ENCODE peak calls at places on chromosomes 6 and 20, in four cellular contexts. Z, V, B and Y are unnamed samples.

GRCh38 chr20:9270831-9271230 is 201.9 kb downstream of the PLCB4 start:
- DNase-seq in Z (no peak), V (no peak), B (no peak), Y (no peak)

GRCh38 chr6:130864344-130864743 is 37.1 kb downstream of the SMLR1 start:
- DNase-seq in Z (no peak), V (peak; percentile 72), B (no peak), Y (no peak)

GRCh38 chr6:37170273-37171140 is 555 bp downstream of the PIM1 start:
- DNase-seq in Z (peak; percentile 75), V (no peak), B (no peak), Y (no peak)

GRCh38 chr6:93713974-93714373 is 294.6 kb upstream of the EPHA7 start:
- DNase-seq in Z (no peak), V (no peak), B (no peak), Y (no peak)

GRCh38 chr6:157721431-157722229 is 101.4 kb upstream of the SNX9 start:
- DNase-seq in Z (no peak), V (no peak), B (no peak), Y (no peak)

GRCh38 chr20:5735845-5736530 is 14.2 kb upstream of the SHLD1 start:
- DNase-seq in Z (no peak), V (no peak), B (no peak), Y (no peak)

GRCh38 chr6:31805939-31806469 is 762 bp downstream of the LSM2 start:
- DNase-seq in Z (no peak), V (no peak), B (no peak), Y (no peak)

GRCh38 chr6:3750324-3751018 is 1.0 kb downstream of the PXDC1 start:
- DNase-seq in Z (peak; percentile 76), V (peak; percentile 62), B (no peak), Y (no peak)

GRCh38 chr20:23926941-23927872 is 47.7 kb upstream of the CST5 start:
- DNase-seq in Z (no peak), V (no peak), B (no peak), Y (no peak)

GRCh38 chr20:43700627-43701026 is 26.2 kb downstream of the GTSF1L start:
- DNase-seq in Z (no peak), V (no peak), B (no peak), Y (no peak)

GRCh38 chr6:15254074-15254975 is 8.5 kb downstream of the JARID2 start:
- DNase-seq in Z (no peak), V (peak; percentile 48), B (peak; percentile 82), Y (no peak)

GRCh38 chr6:157842213-157842612 is 19.2 kb downstream of the SNX9 start:
- DNase-seq in Z (no peak), V (no peak), B (no peak), Y (no peak)

GRCh38 chr6:20791074-20791473 is 256.8 kb downstream of the CDKAL1 start:
- DNase-seq in Z (no peak), V (no peak), B (peak; percentile 9), Y (no peak)

GRCh38 chr6:31972709-31973350 is 892 bp upstream of the DXO start:
- DNase-seq in Z (no peak), V (no peak), B (no peak), Y (no peak)

GRCh38 chr6:12569646-12570045 is 146.9 kb upstream of the PHACTR1 start:
- DNase-seq in Z (no peak), V (no peak), B (no peak), Y (no peak)

GRCh38 chr6:125784365-125784764 is 6.4 kb upstream of the NCOA7 start:
- DNase-seq in Z (no peak), V (no peak), B (no peak), Y (no peak)

GRCh38 chr20:44431118-44431501 is 44.6 kb upstream of the TTPAL start:
- DNase-seq in Z (no peak), V (no peak), B (no peak), Y (no peak)

GRCh38 chr20:43895235-43895634 is 19.4 kb upstream of the TOX2 start:
- DNase-seq in Z (no peak), V (no peak), B (no peak), Y (no peak)

GRCh38 chr6:2498224-2498623 is 252.5 kb downstream of the MYLK4 start:
- DNase-seq in Z (no peak), V (no peak), B (no peak), Y (no peak)

DNA sequence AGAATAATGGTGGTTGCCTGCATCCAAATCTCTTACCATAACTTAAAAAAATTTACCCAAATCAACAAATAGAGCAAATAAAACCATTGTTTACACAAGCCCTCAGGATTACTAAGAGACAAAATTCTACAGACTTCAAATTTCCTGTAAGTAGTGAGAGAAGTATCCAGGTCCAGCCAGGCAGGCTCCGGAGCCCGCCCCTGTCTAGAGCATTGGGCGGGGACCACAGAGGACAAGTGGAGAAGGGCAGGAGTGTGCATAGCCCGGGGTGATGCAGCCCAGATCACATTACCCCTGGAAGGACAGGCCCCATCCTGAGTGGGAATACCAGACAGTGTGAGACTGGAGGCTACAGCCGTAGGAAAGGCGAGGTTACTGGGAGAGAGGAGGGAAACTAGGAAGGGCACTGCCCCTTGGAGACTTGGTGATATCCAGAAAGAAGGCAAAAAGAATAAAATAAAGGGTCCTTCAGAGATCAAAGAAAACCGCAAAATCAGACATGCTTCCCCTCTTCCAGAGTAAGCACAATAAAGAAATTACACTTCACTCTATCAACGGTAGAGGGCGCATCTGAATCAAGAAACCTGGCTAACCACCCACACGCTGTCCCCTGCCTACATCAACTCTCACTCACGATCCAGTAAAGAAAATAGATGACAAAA is 26.6 kb downstream of the RIN2 start:
- DNase-seq in Z (peak; percentile 49), V (peak; percentile 75), B (peak; percentile 9), Y (peak; percentile 25)
- H3K9ac ChIP-seq in Z (no peak overlapping the region), V (no peak overlapping the region), B (no peak overlapping the region), Y (peak overlapping the region; percentile 27)

DNA sequence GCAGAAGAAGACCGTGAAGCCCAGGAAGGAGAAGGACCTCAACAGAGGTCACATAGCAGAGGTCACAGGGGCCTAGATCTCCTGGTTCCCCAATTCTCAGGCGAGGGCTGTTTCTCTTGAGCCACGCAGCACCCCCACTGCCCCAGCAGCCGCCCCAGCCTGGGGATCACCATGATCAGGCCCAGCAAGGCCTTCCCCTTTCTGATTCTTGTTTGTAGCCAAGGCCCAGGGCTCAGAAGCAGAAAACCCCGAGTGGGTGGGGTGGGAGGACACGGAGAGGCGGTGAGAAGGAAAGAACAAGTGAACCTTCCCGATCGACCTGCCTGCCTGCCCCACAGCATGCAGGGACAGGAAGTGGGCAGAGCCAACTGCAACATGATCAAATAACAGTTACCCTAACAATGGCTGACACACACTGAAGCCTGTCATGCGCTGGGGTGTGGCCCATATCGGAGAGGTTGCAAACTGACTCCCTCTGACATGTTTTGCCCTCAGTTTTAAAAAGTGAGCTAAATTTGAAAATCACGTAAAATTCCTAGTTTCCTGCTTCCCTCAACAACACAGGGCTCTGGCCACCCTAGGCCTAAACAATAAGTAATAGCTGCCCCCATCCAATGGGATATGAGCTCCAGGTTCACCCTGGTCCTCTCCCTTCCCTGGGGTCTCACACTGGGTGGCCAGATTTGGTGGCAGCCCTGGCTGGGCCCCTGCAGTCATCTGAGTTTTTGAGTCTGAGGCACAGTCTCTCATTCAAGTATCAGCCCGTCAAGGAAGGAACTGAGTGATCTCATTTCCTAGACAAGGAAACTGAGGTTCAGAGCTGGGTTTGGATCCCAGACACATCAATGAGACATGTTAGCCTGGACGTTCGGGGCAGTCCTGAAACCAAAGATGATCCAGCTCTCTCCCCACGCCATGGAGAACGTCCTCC is 6.5 kb downstream of the PEDS1 start:
- DNase-seq in Z (no peak), V (no peak), B (peak; percentile 45), Y (no peak)
- H3K4me3 ChIP-seq in Z (no peak overlapping the region), V (no peak overlapping the region), B (peak overlapping the region; percentile 62), Y (no peak overlapping the region)

GRCh38 chr6:89131599-89131998 is 13.7 kb upstream of the SRSF12 start:
- DNase-seq in Z (no peak), V (no peak), B (no peak), Y (no peak)

GRCh38 chr6:89133981-89134380 is 11.9 kb upstream of the PM20D2 start:
- DNase-seq in Z (no peak), V (no peak), B (no peak), Y (peak; percentile 44)

GRCh38 chr6:89134723-89135122 is 11.1 kb upstream of the PM20D2 start:
- DNase-seq in Z (no peak), V (no peak), B (no peak), Y (no peak)

DNA sequence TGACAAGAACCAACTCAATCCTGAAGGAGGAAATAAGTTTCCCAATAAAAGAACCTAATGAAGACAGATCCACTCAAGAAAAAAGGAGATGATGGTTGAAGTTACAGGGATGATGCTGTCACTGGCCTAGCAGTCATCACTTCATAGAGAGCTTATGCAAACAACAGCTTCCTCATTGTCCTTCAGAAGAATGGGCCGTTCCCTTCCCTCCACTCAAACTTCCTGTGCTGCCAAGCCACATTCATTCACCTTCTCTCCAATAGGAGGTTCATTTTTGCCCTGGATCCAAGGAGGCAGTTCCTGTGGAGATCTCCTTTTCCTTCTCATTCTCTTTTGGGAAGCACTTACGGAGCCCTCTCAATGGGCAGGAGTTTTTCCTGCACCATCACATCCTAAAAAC is 13.8 kb upstream of the PM20D2 start:
- DNase-seq in Z (no peak), V (no peak), B (no peak), Y (no peak)
- TF ChIP-seq SUZ12 in Z (no peak), V (no peak), B (no peak), Y (no peak)

GRCh38 chr6:88704980-88705379 is 258.4 kb downstream of the RNGTT start:
- DNase-seq in Z (no peak), V (no peak), B (no peak), Y (no peak)
- H3K9ac ChIP-seq in Z (no peak overlapping the region), V (no peak overlapping the region), B (no peak overlapping the region), Y (no peak overlapping the region)

GRCh38 chr20:63533871-63534393 is 3.2 kb downstream of the PTK6 start:
- DNase-seq in Z (peak; percentile 56), V (no peak), B (no peak), Y (no peak)
- H3K4me3 ChIP-seq in Z (no peak overlapping the region), V (no peak overlapping the region), B (no peak overlapping the region), Y (no peak overlapping the region)

GRCh38 chr20:50297498-50298348 is 107.1 kb downstream of the CEBPB start:
- DNase-seq in Z (no peak), V (no peak), B (no peak), Y (no peak)
- TF ChIP-seq SUZ12 in Z (no peak), V (no peak), B (no peak), Y (no peak)